ENCODE peak calls at places on chromosomes 1 and 21, in four cellular contexts. V is MCF 10A, S is cardiac fibroblast, C is right atrium auricular region. U is an unnamed sample.

GRCh38 chr1:2383576-2383975 is 7.8 kb downstream of the MORN1 start:
- DNase-seq in V (no peak), S (no peak), C (no peak), U (no peak)

GRCh38 chr1:180194546-180195207 is 35.4 kb upstream of the LHX4 start:
- DNase-seq in V (no peak), S (no peak), C (no peak), U (no peak)

GRCh38 chr1:167803358-167804217 is 81.8 kb downstream of the MPZL1 start:
- DNase-seq in V (peak), S (peak), C (peak), U (peak)

GRCh38 chr1:201742476-201742875 is 86.5 kb upstream of the IPO9 start:
- DNase-seq in V (peak), S (no peak), C (no peak), U (no peak)

GRCh38 chr1:72207059-72207458 is 75.3 kb downstream of the NEGR1 start:
- DNase-seq in V (no peak), S (no peak), C (no peak), U (no peak)

GRCh38 chr1:15851251-15852035 is 3.9 kb downstream of the SPEN start:
- DNase-seq in V (peak), S (no peak), C (no peak), U (no peak)

GRCh38 chr1:113616201-113616600 is 143.1 kb downstream of the PHTF1 start:
- DNase-seq in V (no peak), S (no peak), C (no peak), U (no peak)

GRCh38 chr1:223710179-223711133 is 1.9 kb upstream of the CAPN2 start:
- DNase-seq in V (no peak), S (no peak), C (no peak), U (no peak)

GRCh38 chr1:6233376-6233775 is 2.4 kb downstream of the ICMT start:
- DNase-seq in V (no peak), S (no peak), C (no peak), U (no peak)

GRCh38 chr1:61078611-61079010 is 3.8 kb upstream of the NFIA start:
- DNase-seq in V (no peak), S (no peak), C (no peak), U (no peak)

GRCh38 chr1:186155594-186155993 is 219.5 kb downstream of the TPR start:
- DNase-seq in V (peak), S (peak), C (no peak), U (no peak)

GRCh38 chr1:224168859-224169380 is 14.1 kb upstream of the DEGS1 start:
- DNase-seq in V (peak), S (peak), C (no peak), U (no peak)

GRCh38 chr1:21671915-21672314 is 2.8 kb upstream of the RAP1GAP start:
- DNase-seq in V (no peak), S (no peak), C (no peak), U (no peak)

GRCh38 chr21:28705616-28706015 is 287.1 kb downstream of the LTN1 start:
- DNase-seq in V (peak), S (peak), C (no peak), U (no peak)

GRCh38 chr21:16211339-16212303 is 481.8 kb downstream of the USP25 start:
- DNase-seq in V (no peak), S (peak), C (no peak), U (no peak)

GRCh38 chr1:204074274-204075115 is 1.6 kb downstream of the SOX13 start:
- DNase-seq in V (peak), S (peak), C (peak), U (no peak)

GRCh38 chr1:226763741-226764264 is 24.7 kb upstream of the ITPKB start:
- DNase-seq in V (peak), S (peak), C (no peak), U (no peak)

GRCh38 chr1:201551877-201552731 is 13.2 kb downstream of the NAV1 start:
- DNase-seq in V (no peak), S (peak), C (no peak), U (no peak)

GRCh38 chr21:36627242-36627641 is 71.7 kb upstream of the SIM2 start:
- DNase-seq in V (peak), S (peak), C (no peak), U (no peak)

GRCh38 chr1:153353226-153353947 is 4.3 kb upstream of the S100A9 start:
- DNase-seq in V (peak), S (peak), C (no peak), U (no peak)

GRCh38 chr1:198157847-198158765 is 1.3 kb downstream of the NEK7 start:
- DNase-seq in V (peak), S (peak), C (no peak), U (no peak)

GRCh38 chr1:36366091-36366661 is 19.5 kb downstream of the STK40 start:
- DNase-seq in V (no peak), S (peak), C (no peak), U (no peak)

GRCh38 chr1:79373481-79374132 is 367.1 kb upstream of the ADGRL4 start:
- DNase-seq in V (peak), S (peak), C (no peak), U (no peak)

GRCh38 chr1:218312509-218312908 is 27.4 kb downstream of the RRP15 start:
- DNase-seq in V (no peak), S (peak), C (no peak), U (no peak)

GRCh38 chr1:48051466-48052126 is 54.4 kb upstream of the TRABD2B start:
- DNase-seq in V (peak), S (no peak), C (no peak), U (no peak)

GRCh38 chr1:232950919-232951579 is 638 bp downstream of the NTPCR start:
- DNase-seq in V (peak), S (peak), C (no peak), U (peak)

GRCh38 chr1:11417162-11417561 is 61.8 kb upstream of the DISP3 start:
- DNase-seq in V (no peak), S (no peak), C (no peak), U (no peak)

GRCh38 chr1:61842863-61843514 is 100.7 kb downstream of the PATJ start:
- DNase-seq in V (peak), S (peak), C (no peak), U (peak)

GRCh38 chr1:116852910-116853309 is 56.8 kb upstream of the PTGFRN start:
- DNase-seq in V (no peak), S (no peak), C (no peak), U (no peak)

GRCh38 chr21:15300131-15300530 is 235.3 kb upstream of the NRIP1 start:
- DNase-seq in V (no peak), S (no peak), C (no peak), U (no peak)

GRCh38 chr1:63461661-63462230 is 61.3 kb downstream of the ITGB3BP start:
- DNase-seq in V (no peak), S (no peak), C (no peak), U (no peak)

GRCh38 chr1:72366473-72366872 is 84.1 kb upstream of the NEGR1 start:
- DNase-seq in V (peak), S (peak), C (no peak), U (peak)

GRCh38 chr1:171566467-171566866 is 55.6 kb upstream of the MYOCOS start:
- DNase-seq in V (peak), S (peak), C (no peak), U (peak)

GRCh38 chr1:150748859-150749719 is 16.5 kb downstream of the CTSS start:
- DNase-seq in V (no peak), S (no peak), C (no peak), U (no peak)

GRCh38 chr1:155940531-155940992 is 876 bp upstream of the RXFP4 start:
- DNase-seq in V (peak), S (peak), C (no peak), U (no peak)

GRCh38 chr1:47507921-47508894 is 70.4 kb downstream of the FOXD2 start:
- DNase-seq in V (no peak), S (no peak), C (no peak), U (peak)

GRCh38 chr1:23362218-23362713 is 7.4 kb downstream of the ZNF436 start:
- DNase-seq in V (no peak), S (no peak), C (no peak), U (no peak)

GRCh38 chr1:236155841-236156503 is 13.6 kb downstream of the GPR137B start:
- DNase-seq in V (no peak), S (no peak), C (no peak), U (no peak)

GRCh38 chr21:25912402-25912746 is 177.6 kb downstream of the GABPA start:
- DNase-seq in V (no peak), S (no peak), C (no peak), U (no peak)

GRCh38 chr21:23968722-23969647 is 1638.3 kb downstream of the MRPL39 start:
- DNase-seq in V (peak), S (peak), C (no peak), U (no peak)
- TF ChIP-seq CTCF in V (peak), S (peak), C (no peak), U (peak)

DNA sequence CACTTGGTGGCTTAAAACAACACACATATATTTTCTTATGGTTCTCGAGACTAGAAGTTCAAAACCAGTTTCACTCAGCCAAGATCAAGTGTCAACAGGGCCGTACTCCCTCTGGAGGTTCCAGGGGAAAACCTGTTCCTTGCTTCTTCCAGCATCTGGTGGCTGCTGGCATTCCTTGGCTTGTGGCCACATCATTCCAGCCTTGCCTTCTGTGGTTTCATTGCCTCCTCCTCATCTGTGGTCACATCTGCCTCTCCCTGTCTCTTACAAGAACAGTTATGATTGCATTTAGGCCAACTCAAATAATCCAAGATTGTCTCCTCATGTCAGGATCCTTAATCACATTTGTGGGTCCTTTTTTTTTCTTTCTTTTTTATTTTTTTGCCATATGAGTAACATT is 240.7 kb upstream of the HOOK1 start:
- DNase-seq in V (peak), S (peak), C (no peak), U (no peak)
- TF ChIP-seq CTCF in V (no peak), S (no peak), C (no peak), U (no peak)

DNA sequence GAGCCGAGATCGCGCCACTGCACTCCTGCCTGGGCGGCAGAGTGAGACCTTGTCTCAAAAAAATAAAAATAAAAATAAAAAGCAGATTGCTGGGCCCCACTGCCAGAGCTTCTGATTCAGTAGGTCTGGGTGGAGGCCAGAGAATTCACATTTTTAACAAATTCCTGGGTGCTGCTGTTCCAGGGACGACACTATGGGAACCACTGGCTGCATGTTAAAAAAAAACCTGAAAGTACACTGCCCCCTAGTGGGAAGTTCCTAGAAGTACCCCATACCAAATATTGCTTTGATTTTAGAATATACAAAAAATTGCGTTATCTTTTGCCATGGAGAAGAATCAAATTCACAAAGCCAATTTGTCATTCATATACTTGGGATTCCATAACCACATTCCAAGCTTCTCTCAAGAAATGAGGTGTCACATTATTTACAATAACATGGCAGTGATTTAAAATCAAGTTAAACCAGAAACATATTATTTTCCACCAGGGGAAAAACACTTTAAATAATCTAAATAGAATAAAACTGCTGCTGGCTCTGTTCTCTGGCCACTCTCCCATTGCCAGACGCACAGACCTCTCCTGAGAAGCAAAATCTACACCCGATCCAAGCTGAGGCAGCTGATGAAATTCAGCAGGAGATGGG is 27.4 kb downstream of the SYF2 start:
- DNase-seq in V (peak), S (peak), C (no peak), U (no peak)
- TF ChIP-seq CTCF in V (peak), S (peak), C (peak), U (peak)

DNA sequence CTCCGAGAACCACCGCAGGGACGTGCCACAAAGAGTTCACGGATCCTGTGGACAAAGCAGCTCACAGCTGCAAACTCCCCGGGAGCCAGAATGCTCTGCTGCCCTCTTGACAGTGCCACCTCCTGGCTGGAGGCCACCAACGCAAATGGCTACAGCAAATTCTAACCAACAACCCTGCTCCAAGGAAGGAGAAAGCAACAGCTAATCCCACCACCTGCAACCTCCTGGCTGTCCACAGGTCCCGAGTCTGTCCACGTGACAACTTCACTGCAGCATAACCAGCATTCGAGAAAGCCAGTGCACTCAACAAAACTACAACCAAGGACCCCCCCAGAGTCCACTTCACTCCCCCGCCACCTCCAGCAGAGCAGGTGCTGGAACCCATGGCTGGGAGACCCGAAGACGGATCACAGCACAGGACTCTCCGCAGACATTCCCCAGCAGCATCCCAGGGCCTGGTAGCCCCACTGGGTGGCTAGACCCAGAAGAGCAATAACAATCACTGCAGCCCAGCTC is 17.3 kb downstream of the POFUT2 start:
- DNase-seq in V (no peak), S (peak), C (no peak), U (no peak)
- TF ChIP-seq CTCF in V (no peak), S (no peak), C (no peak), U (no peak)

GRCh38 chr1:161071886-161072371 is 2.2 kb upstream of the ARHGAP30 start:
- DNase-seq in V (peak), S (peak), C (peak), U (peak)
- TF ChIP-seq CTCF in V (peak), S (peak), C (no peak), U (peak)

GRCh38 chr1:206074839-206075238 is 21.9 kb downstream of the RHEX start:
- DNase-seq in V (no peak), S (no peak), C (no peak), U (no peak)
- TF ChIP-seq CTCF in V (no peak), S (no peak), C (no peak), U (no peak)

DNA sequence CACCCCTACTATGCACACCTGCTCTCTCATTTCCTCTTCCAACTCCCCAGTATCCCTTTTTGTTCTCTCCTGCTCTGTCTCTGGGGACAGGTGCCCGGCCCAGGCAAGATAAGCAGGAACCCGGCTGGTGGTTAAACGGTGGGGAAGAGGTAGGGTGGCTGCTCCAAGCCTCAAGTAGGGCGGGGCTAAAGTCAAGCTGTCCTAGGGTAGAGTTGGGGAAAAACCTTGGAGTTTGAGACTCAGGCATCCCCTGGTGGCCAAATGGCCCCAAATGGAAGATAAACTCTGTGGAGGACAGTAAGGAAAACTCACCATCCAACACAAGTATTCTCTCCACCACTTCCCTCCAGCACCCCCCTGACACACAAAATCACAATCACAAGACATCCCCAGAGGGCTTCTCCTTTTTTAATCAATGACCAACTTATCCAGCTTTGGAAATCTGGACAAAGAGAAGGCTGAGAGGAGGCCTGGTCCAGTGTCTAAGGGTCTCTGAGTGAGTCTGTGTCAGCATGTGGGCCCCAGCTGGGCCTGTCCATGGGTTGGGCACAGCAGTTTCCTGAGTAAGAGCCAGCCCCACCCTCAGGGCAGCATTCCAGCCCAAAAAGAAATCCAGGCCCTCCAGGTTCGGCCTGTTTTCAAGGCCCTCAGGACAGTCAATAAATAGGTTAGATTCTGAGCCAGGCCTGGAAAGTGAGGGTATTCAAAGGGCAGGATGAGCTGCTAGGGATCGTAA is 9.8 kb downstream of the POMGNT1 start:
- DNase-seq in V (no peak), S (no peak), C (no peak), U (peak)
- TF ChIP-seq CTCF in V (no peak), S (no peak), C (no peak), U (no peak)

U was measured in prostate gland.